ENCODE peak calls at places on chromosomes 11 and 22, in four cellular contexts. Q is aorta, J is spleen, K is AG04450. M is an unnamed sample.
A peak's percentile ranks its signal among the peaks of the same experiment; 100 is the strongest.

GRCh38 chr11:102846292-102846691 is 2.9 kb upstream of the MMP3 start:
- DNase-seq in Q (no peak), J (no peak), K (no peak), M (no peak)

GRCh38 chr11:111635706-111636045 is 33.4 kb downstream of the SIK2 start:
- DNase-seq in Q (no peak), J (no peak), K (peak; percentile 29), M (no peak)

GRCh38 chr22:39576027-39576426 is 5.5 kb downstream of the CACNA1I start:
- DNase-seq in Q (no peak), J (no peak), K (no peak), M (no peak)

GRCh38 chr11:9774591-9775392 is 110.9 kb downstream of the SWAP70 start:
- DNase-seq in Q (no peak), J (no peak), K (no peak), M (peak; percentile 92)

GRCh38 chr11:13343931-13344717 is 66.5 kb downstream of the BMAL1 start:
- DNase-seq in Q (no peak), J (no peak), K (peak; percentile 47), M (no peak)

GRCh38 chr11:117037279-117037951 is 60.8 kb downstream of the SIK3 start:
- DNase-seq in Q (no peak), J (no peak), K (no peak), M (no peak)

GRCh38 chr22:46584081-46584903 is 35.9 kb upstream of the GRAMD4 start:
- DNase-seq in Q (peak; percentile 67), J (peak; percentile 73), K (no peak), M (no peak)

GRCh38 chr11:1074244-1075221 is at the start of gene MUC2:
- DNase-seq in Q (peak; percentile 66), J (peak; percentile 68), K (no peak), M (no peak)

GRCh38 chr11:12220305-12220704 is 109.9 kb downstream of the MICAL2 start:
- DNase-seq in Q (no peak), J (no peak), K (no peak), M (no peak)

GRCh38 chr22:17862646-17863181 is 88.4 kb upstream of the BID start:
- DNase-seq in Q (peak; percentile 57), J (no peak), K (no peak), M (no peak)

GRCh38 chr11:70233511-70233919 is 30.4 kb downstream of the FADD start:
- DNase-seq in Q (no peak), J (no peak), K (peak; percentile 20), M (peak; percentile 25)

GRCh38 chr22:39173787-39174497 is 21.5 kb upstream of the CBX7 start:
- DNase-seq in Q (no peak), J (peak; percentile 82), K (no peak), M (no peak)

GRCh38 chr11:135069884-135070283 is 657.8 kb upstream of the B3GAT1 start:
- DNase-seq in Q (no peak), J (no peak), K (no peak), M (no peak)

GRCh38 chr11:64848779-64849599 is 4.5 kb upstream of the CDC42BPG start:
- DNase-seq in Q (no peak), J (peak; percentile 92), K (no peak), M (no peak)

GRCh38 chr22:24201681-24202590 is 20.6 kb downstream of the SUSD2 start:
- DNase-seq in Q (no peak), J (no peak), K (no peak), M (no peak)

GRCh38 chr11:897226-898159 is 13.1 kb downstream of the CHID1 start:
- DNase-seq in Q (no peak), J (no peak), K (no peak), M (no peak)

GRCh38 chr11:105897161-105897560 is 124.9 kb downstream of the MSANTD4 start:
- DNase-seq in Q (no peak), J (no peak), K (no peak), M (no peak)

GRCh38 chr11:8080069-8080670 is 841 bp upstream of the TUB start:
- DNase-seq in Q (no peak), J (no peak), K (no peak), M (no peak)

GRCh38 chr11:124800226-124800929 is at the start of gene MSANTD2:
- DNase-seq in Q (peak; percentile 94), J (peak; percentile 97), K (peak; percentile 48), M (no peak)

GRCh38 chr11:99841885-99842284 is 821.1 kb downstream of the CNTN5 start:
- DNase-seq in Q (no peak), J (no peak), K (no peak), M (no peak)

GRCh38 chr11:34143048-34143447 is 37.6 kb downstream of the NAT10 start:
- DNase-seq in Q (peak; percentile 55), J (peak; percentile 40), K (no peak), M (no peak)

GRCh38 chr22:29336751-29337490 is 21.4 kb upstream of the RASL10A start:
- DNase-seq in Q (no peak), J (no peak), K (no peak), M (no peak)

GRCh38 chr11:58567889-58568512 is 7.7 kb downstream of the LPXN start:
- DNase-seq in Q (peak; percentile 78), J (peak; percentile 83), K (no peak), M (no peak)

GRCh38 chr11:59145534-59145933 is 2.9 kb downstream of the FAM111A start:
- DNase-seq in Q (no peak), J (no peak), K (no peak), M (no peak)

GRCh38 chr11:30106222-30106621 is 89.4 kb upstream of the KCNA4 start:
- DNase-seq in Q (no peak), J (no peak), K (no peak), M (no peak)

GRCh38 chr11:23995891-23996290 is 501.0 kb upstream of the LUZP2 start:
- DNase-seq in Q (no peak), J (no peak), K (peak; percentile 84), M (no peak)

GRCh38 chr22:38792833-38793232 is 1.1 kb downstream of the DNAL4 start:
- DNase-seq in Q (no peak), J (no peak), K (no peak), M (no peak)

GRCh38 chr22:45993841-45994240 is 16.9 kb upstream of the WNT7B start:
- DNase-seq in Q (no peak), J (no peak), K (no peak), M (no peak)

GRCh38 chr11:19676508-19677379 is 35.9 kb upstream of the NAV2 start:
- DNase-seq in Q (no peak), J (no peak), K (no peak), M (no peak)

GRCh38 chr11:43555811-43556210 is 124.7 kb upstream of the HSD17B12 start:
- DNase-seq in Q (no peak), J (no peak), K (no peak), M (no peak)

GRCh38 chr11:112012877-112013276 is 12.3 kb upstream of the DLAT start:
- DNase-seq in Q (no peak), J (no peak), K (no peak), M (no peak)

GRCh38 chr11:112780351-112781043 is 180.7 kb upstream of the NCAM1 start:
- DNase-seq in Q (no peak), J (no peak), K (no peak), M (no peak)

GRCh38 chr11:71433648-71434450 is 14.3 kb downstream of the DHCR7 start:
- DNase-seq in Q (peak; percentile 80), J (no peak), K (no peak), M (no peak)

GRCh38 chr11:74820763-74821162 is 72.1 kb downstream of the RNF169 start:
- DNase-seq in Q (no peak), J (no peak), K (peak; percentile 86), M (peak; percentile 74)

GRCh38 chr22:42399315-42400271 is 32.6 kb downstream of the NFAM1 start:
- DNase-seq in Q (no peak), J (peak; percentile 87), K (no peak), M (no peak)

GRCh38 chr11:129372609-129373488 is 2.8 kb upstream of the BARX2 start:
- DNase-seq in Q (no peak), J (no peak), K (no peak), M (no peak)

GRCh38 chr22:25555506-25556060 is 8.9 kb upstream of the GRK3 start:
- DNase-seq in Q (no peak), J (no peak), K (no peak), M (no peak)

DNA sequence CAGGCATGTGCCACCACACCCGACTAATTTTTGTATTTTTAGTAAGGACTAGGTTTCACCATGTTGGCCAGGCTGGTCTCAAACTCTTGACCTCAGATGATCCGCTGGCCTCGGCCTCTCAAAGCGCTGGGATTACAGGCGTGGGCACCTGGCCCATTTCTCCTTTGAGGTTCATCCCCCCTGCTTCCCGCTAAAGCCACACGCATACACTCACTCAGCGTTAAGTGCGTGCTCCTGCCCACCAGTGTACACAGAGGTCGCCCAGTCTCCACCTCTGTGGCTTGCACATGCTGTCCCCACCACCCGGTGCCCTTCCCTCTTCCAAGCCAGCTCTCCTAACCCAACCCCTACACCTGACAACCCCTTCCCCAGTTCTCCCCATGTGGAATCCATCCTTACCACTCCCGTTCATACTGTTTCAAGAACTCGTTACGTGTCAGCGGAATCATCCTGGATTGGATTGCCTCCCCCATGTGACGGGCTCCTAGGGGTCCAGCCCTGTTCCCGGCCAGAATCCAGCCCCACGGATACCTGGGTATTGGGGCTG is 15.7 kb upstream of the CYTH4 start:
- DNase-seq in Q (peak; percentile 30), J (peak; percentile 77), K (no peak), M (no peak)
- H3K4me3 ChIP-seq in Q (no peak overlapping the region), J (peak overlapping the region; percentile 68), K (peak overlapping the region; percentile 48), M (peak overlapping the region; percentile 41)

GRCh38 chr11:16820324-16821092 is 82.1 kb downstream of the C11orf58 start:
- DNase-seq in Q (peak; percentile 91), J (peak; percentile 89), K (peak; percentile 29), M (peak; percentile 20)
- H3K4me3 ChIP-seq in Q (no peak overlapping the region), J (no peak overlapping the region), K (no peak overlapping the region), M (no peak overlapping the region)

GRCh38 chr11:110366234-110366633 is 63.5 kb upstream of the FDX1 start:
- DNase-seq in Q (no peak), J (no peak), K (no peak), M (no peak)

GRCh38 chr11:110367571-110367970 is 62.2 kb upstream of the FDX1 start:
- DNase-seq in Q (no peak), J (no peak), K (no peak), M (no peak)

GRCh38 chr11:110362916-110363574 is 66.6 kb upstream of the RDX start:
- DNase-seq in Q (no peak), J (no peak), K (no peak), M (no peak)
- H3K4me3 ChIP-seq in Q (no peak overlapping the region), J (no peak overlapping the region), K (no peak overlapping the region), M (no peak overlapping the region)

GRCh38 chr11:122173587-122173986 is 57.6 kb upstream of the BLID start:
- DNase-seq in Q (no peak), J (no peak), K (no peak), M (no peak)

GRCh38 chr11:122172352-122173073 is 56.5 kb upstream of the BLID start:
- DNase-seq in Q (no peak), J (no peak), K (peak; percentile 51), M (no peak)

GRCh38 chr11:122175316-122175715 is 59.3 kb upstream of the BLID start:
- DNase-seq in Q (no peak), J (no peak), K (no peak), M (no peak)

GRCh38 chr11:122170815-122171475 is 54.9 kb upstream of the BLID start:
- DNase-seq in Q (no peak), J (no peak), K (peak; percentile 56), M (peak; percentile 56)

GRCh38 chr11:122173074-122173450 is 57.0 kb upstream of the BLID start:
- DNase-seq in Q (no peak), J (no peak), K (no peak), M (no peak)
- H3K4me3 ChIP-seq in Q (no peak overlapping the region), J (no peak overlapping the region), K (peak overlapping the region; percentile 5), M (no peak overlapping the region)